ENCODE peak calls at places on chromosomes 5 and 9, in eight cellular contexts. F is heart right ventricle; J is colonic mucosa; M is aorta; U is right atrium auricular region; A is CD8-positive, alpha-beta memory T cell; W is fibroblast of lung; E is sigmoid colon. I is an unnamed sample. For H3K4me1, the result is how much of the 10 kb centered on the place peaks cover.

GRCh38 chr9:137150485-137151060 is 11.6 kb downstream of the GRIN1 start:
- DNase-seq in F (no peak), J (peak), M (no peak), U (no peak), A (no peak), W (no peak), E (no peak), I (peak)

GRCh38 chr5:79703381-79703645 is 13.7 kb downstream of the CMYA5 start:
- DNase-seq in F (no peak), J (no peak), M (no peak), U (no peak), A (no peak), W (no peak), E (no peak), I (no peak)

GRCh38 chr5:119037496-119038215 is 33.2 kb upstream of the DMXL1 start:
- DNase-seq in F (no peak), J (no peak), M (no peak), U (no peak), A (no peak), W (peak), E (no peak), I (no peak)

GRCh38 chr9:114282926-114283325 is 40.0 kb upstream of the ORM1 start:
- DNase-seq in F (no peak), J (no peak), M (peak), U (no peak), A (no peak), W (peak), E (peak), I (no peak)

GRCh38 chr5:176535655-176536131 is 1.5 kb downstream of the RNF44 start:
- DNase-seq in F (no peak), J (no peak), M (no peak), U (no peak), A (no peak), W (peak), E (no peak), I (peak)

GRCh38 chr5:83034036-83034435 is 43.2 kb downstream of the TMEM167A start:
- DNase-seq in F (no peak), J (no peak), M (no peak), U (no peak), A (no peak), W (no peak), E (no peak), I (no peak)

GRCh38 chr5:93454896-93455295 is 126.1 kb downstream of the NR2F1-AS1 start:
- DNase-seq in F (no peak), J (no peak), M (no peak), U (no peak), A (no peak), W (peak), E (no peak), I (no peak)

GRCh38 chr9:8366161-8366926 is 566.8 kb upstream of the DMAC1 start:
- DNase-seq in F (no peak), J (no peak), M (no peak), U (no peak), A (no peak), W (peak), E (no peak), I (no peak)

GRCh38 chr5:72556351-72557146 is 49.3 kb upstream of the ZNF366 start:
- DNase-seq in F (peak), J (peak), M (peak), U (peak), A (no peak), W (peak), E (peak), I (peak)

GRCh38 chr5:174454464-174454863 is 269.9 kb upstream of the MSX2 start:
- DNase-seq in F (no peak), J (no peak), M (no peak), U (no peak), A (no peak), W (no peak), E (no peak), I (no peak)

GRCh38 chr9:78296208-78296892 is 575 bp upstream of the PSAT1 start:
- DNase-seq in F (peak), J (peak), M (no peak), U (peak), A (no peak), W (peak), E (peak), I (peak)

GRCh38 chr5:115419794-115420585 is 123.5 kb upstream of the CCDC112 start:
- DNase-seq in F (no peak), J (no peak), M (no peak), U (no peak), A (no peak), W (peak), E (no peak), I (no peak)

GRCh38 chr5:175718401-175719108 is 60.7 kb downstream of the HRH2 start:
- DNase-seq in F (peak), J (peak), M (no peak), U (no peak), A (no peak), W (no peak), E (peak), I (peak)

GRCh38 chr5:97838214-97838613 is 655.2 kb upstream of the RIOK2 start:
- DNase-seq in F (no peak), J (no peak), M (no peak), U (no peak), A (no peak), W (peak), E (no peak), I (no peak)

GRCh38 chr5:133714161-133714915 is 102.0 kb upstream of the FSTL4 start:
- DNase-seq in F (no peak), J (no peak), M (no peak), U (peak), A (no peak), W (peak), E (no peak), I (no peak)

GRCh38 chr9:14131353-14132088 is 182.4 kb downstream of the NFIB start:
- DNase-seq in F (no peak), J (no peak), M (no peak), U (no peak), A (no peak), W (no peak), E (no peak), I (no peak)

GRCh38 chr9:138020795-138021182 is 143.2 kb downstream of the CACNA1B start:
- DNase-seq in F (no peak), J (no peak), M (no peak), U (peak), A (no peak), W (no peak), E (peak), I (no peak)

GRCh38 chr5:88889165-88890069 is 6.4 kb upstream of the MEF2C start:
- DNase-seq in F (peak), J (peak), M (peak), U (peak), A (no peak), W (peak), E (peak), I (peak)

GRCh38 chr5:96661101-96661840 is 905 bp upstream of the CAST start:
- DNase-seq in F (peak), J (peak), M (peak), U (no peak), A (peak), W (peak), E (peak), I (peak)

GRCh38 chr5:140041492-140042421 is 1.3 kb downstream of the NRG2 start:
- DNase-seq in F (peak), J (peak), M (peak), U (peak), A (no peak), W (peak), E (peak), I (peak)

GRCh38 chr9:136953771-136954269 is 1.7 kb downstream of the LCN12 start:
- DNase-seq in F (no peak), J (no peak), M (no peak), U (no peak), A (no peak), W (no peak), E (no peak), I (no peak)

GRCh38 chr5:169796731-169797130 is 159.7 kb downstream of the DOCK2 start:
- DNase-seq in F (no peak), J (no peak), M (no peak), U (no peak), A (no peak), W (peak), E (no peak), I (no peak)

GRCh38 chr5:176624142-176624541 is 6.2 kb downstream of the SNCB start:
- DNase-seq in F (no peak), J (no peak), M (no peak), U (no peak), A (no peak), W (no peak), E (no peak), I (no peak)

GRCh38 chr9:76629205-76629990 is 134.8 kb upstream of the PCA3 start:
- DNase-seq in F (no peak), J (no peak), M (no peak), U (no peak), A (no peak), W (peak), E (no peak), I (no peak)

GRCh38 chr5:119578937-119579336 is 50.4 kb upstream of the FAM170A start:
- DNase-seq in F (no peak), J (no peak), M (no peak), U (no peak), A (no peak), W (peak), E (no peak), I (peak)

GRCh38 chr5:84411832-84412605 is 27.3 kb upstream of the EDIL3 start:
- DNase-seq in F (no peak), J (no peak), M (no peak), U (no peak), A (no peak), W (peak), E (no peak), I (no peak)

GRCh38 chr5:95808686-95809413 is 13.7 kb downstream of the GLRX start:
- DNase-seq in F (peak), J (peak), M (peak), U (peak), A (peak), W (no peak), E (peak), I (peak)

GRCh38 chr5:83472508-83473343 is 1.2 kb downstream of the VCAN start:
- DNase-seq in F (peak), J (peak), M (peak), U (peak), A (no peak), W (peak), E (peak), I (peak)

GRCh38 chr5:51378778-51379652 is 4.2 kb upstream of the ISL1 start:
- DNase-seq in F (no peak), J (no peak), M (no peak), U (no peak), A (no peak), W (peak), E (no peak), I (peak)

GRCh38 chr5:132591140-132591539 is 34.4 kb downstream of the RAD50 start:
- DNase-seq in F (no peak), J (no peak), M (no peak), U (no peak), A (no peak), W (peak), E (no peak), I (no peak)

GRCh38 chr9:127121628-127122175 is 733 bp downstream of the ANGPTL2 start:
- DNase-seq in F (no peak), J (no peak), M (no peak), U (no peak), A (no peak), W (peak), E (peak), I (no peak)

GRCh38 chr9:127124792-127125191 is 2.4 kb upstream of the ANGPTL2 start:
- DNase-seq in F (no peak), J (no peak), M (no peak), U (no peak), A (no peak), W (no peak), E (peak), I (no peak)

GRCh38 chr9:127124091-127124490 is 1.7 kb upstream of the ANGPTL2 start:
- DNase-seq in F (no peak), J (no peak), M (no peak), U (no peak), A (no peak), W (no peak), E (peak), I (no peak)

GRCh38 chr9:127122176-127123151 is at the start of gene ANGPTL2:
- DNase-seq in F (peak), J (peak), M (peak), U (peak), A (no peak), W (peak), E (peak), I (peak)

DNA sequence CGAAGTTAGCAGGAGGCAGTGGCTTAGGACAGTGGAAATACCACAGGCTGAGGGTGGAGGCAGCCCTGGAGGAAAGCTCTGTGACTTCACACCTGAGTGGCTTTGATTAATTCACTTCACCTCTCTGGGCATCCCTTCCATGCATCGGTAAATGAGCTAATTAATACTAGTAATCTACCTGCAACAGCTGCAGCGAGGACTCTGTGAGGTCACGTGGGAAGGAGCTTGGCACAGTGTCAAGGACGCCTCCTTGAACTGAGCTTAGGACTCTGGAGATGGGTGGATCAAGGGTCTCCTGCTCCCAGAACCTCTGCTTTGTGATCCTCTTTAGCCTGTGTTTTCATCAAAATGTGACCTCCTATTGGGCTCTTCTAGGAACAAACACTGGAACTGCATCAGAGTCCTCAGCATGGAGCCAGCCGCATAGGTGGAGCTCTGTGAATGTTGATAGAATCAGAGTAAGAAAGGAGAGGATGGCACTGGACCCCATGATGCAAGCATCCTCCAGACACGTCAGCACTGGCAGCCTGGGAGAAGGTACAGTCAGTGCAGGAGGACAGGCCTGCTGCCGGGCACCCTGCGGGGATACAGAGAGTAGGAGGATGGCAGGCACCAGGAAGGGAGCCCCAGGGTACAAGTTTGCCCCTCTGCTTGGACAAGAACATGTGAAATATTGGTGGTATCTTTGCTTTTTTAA is 952 bp upstream of the ANGPTL2 start:
- DNase-seq in F (no peak), J (no peak), M (no peak), U (no peak), A (no peak), W (no peak), E (peak), I (peak)
- H3K4me1 ChIP-seq in F (under half), J (under half), M (under half), U (under half), A (under half), W (under half), E (under half), I (under half)

GRCh38 chr5:2744485-2744884 is 7.0 kb downstream of the IRX2 start:
- DNase-seq in F (no peak), J (no peak), M (no peak), U (no peak), A (no peak), W (peak), E (no peak), I (no peak)
- H3K4me3 ChIP-seq in F (no peak), J (no peak), M (no peak), U (no peak), A (no peak), W (no peak), E (no peak), I (no peak)

GRCh38 chr9:91908293-91908623 is 41.8 kb downstream of the ROR2 start:
- DNase-seq in F (no peak), J (no peak), M (no peak), U (no peak), A (no peak), W (no peak), E (no peak), I (no peak)
- H3K4me1 ChIP-seq in F (under half), J (under half), M (under half), U (under half), A (under half), W (under half), E (under half), I (under half)

DNA sequence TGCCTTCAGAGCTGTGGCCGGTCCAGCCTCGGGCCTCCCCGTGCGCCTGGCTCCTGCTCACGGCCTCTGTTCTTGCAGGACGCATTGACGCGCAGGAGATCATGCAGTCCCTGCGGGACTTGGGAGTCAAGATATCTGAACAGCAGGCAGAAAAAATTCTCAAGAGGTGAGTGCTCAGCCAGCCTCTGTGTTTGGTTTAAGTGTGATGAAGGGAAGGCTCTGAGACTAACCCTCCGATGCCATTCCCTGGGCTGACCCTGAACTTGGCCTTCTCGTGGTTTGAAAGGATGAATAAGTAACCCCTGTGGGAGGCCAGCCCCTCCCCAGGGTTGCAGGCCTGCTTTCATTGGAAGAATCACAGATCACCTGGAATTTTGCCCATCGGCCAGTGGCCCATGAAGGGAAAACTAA is 26.3 kb downstream of the PTGES2 start:
- DNase-seq in F (no peak), J (no peak), M (no peak), U (no peak), A (no peak), W (no peak), E (no peak), I (no peak)
- H3K4me3 ChIP-seq in F (no peak), J (no peak), M (no peak), U (no peak), A (no peak), W (no peak), E (no peak), I (no peak)

DNA sequence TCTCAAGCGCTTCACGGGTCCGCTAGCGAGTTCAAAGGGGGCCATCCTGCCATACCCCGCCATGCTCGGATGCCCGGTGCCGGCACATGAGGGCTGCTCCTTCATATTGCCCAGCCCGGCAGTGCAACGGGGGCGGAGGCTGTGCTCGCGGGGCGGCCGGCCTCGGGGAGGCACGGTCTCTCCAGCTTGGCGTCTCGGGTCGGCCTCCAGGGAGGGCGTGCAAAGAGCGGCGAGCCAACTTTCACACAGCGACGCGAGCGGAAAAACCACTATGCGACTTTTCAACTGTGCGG is 456.1 kb downstream of the RAB3C start:
- DNase-seq in F (no peak), J (no peak), M (no peak), U (no peak), A (no peak), W (no peak), E (no peak), I (no peak)
- H3K4me1 ChIP-seq in F (half or more), J (under half), M (under half), U (under half), A (under half), W (under half), E (under half), I (under half)

GRCh38 chr5:123086376-123087055 is 2.5 kb upstream of the PRDM6 start:
- DNase-seq in F (no peak), J (no peak), M (no peak), U (no peak), A (no peak), W (no peak), E (no peak), I (no peak)
- H3K4me3 ChIP-seq in F (no peak), J (no peak), M (no peak), U (no peak), A (no peak), W (no peak), E (no peak), I (peak)

GRCh38 chr9:34123682-34124081 is 2.8 kb downstream of the DCAF12 start:
- DNase-seq in F (peak), J (peak), M (peak), U (peak), A (no peak), W (no peak), E (peak), I (peak)
- H3K4me1 ChIP-seq in F (half or more), J (under half), M (under half), U (under half), A (under half), W (under half), E (under half), I (under half)

GRCh38 chr5:126912607-126913006 is 117.8 kb downstream of the MARCHF3 start:
- DNase-seq in F (no peak), J (no peak), M (no peak), U (no peak), A (no peak), W (peak), E (no peak), I (no peak)
- H3K4me3 ChIP-seq in F (no peak), J (no peak), M (no peak), U (no peak), A (no peak), W (no peak), E (no peak), I (no peak)

DNA sequence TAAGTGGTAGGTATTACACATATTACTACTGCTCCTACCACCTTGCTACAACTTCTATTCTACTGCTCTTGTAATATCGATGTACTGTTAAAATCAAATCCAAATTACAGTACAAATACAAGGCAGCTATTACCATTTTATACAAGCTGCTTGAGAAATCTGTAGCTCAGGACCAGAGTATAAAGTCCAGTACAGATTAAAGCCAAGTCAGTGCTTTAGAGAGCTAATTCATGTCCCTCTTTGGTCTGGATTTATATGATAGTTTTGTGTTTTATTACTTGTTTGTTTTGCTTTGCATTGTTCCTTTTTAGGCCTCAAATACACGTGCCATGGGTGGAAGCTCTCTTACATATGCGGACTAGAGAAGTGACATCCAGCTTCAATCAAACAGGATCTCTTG is 75.8 kb downstream of the DPYSL3 start:
- DNase-seq in F (no peak), J (no peak), M (no peak), U (no peak), A (no peak), W (no peak), E (no peak), I (no peak)
- H3K4me1 ChIP-seq in F (under half), J (under half), M (under half), U (under half), A (under half), W (under half), E (under half), I (under half)

I was measured in testis.